ENCODE peak calls at places on chromosome 9, in five cellular contexts. T is thoracic aorta, H is mucosa of descending colon, C is lower lobe of right lung, A is uterus. P is an unnamed sample.

GRCh38 chr9:101705135-101705661 is 33.2 kb downstream of the GRIN3A start:
- DNase-seq in H (peak; percentile 81), A (no peak), C (peak; percentile 39), T (no peak), P (peak; percentile 19)

GRCh38 chr9:134618823-134619454 is 22.7 kb upstream of the COL5A1 start:
- DNase-seq in H (no peak), C (peak; percentile 20), A (peak; percentile 9), T (no peak), P (no peak)

GRCh38 chr9:98284754-98285153 is 29.3 kb upstream of the TBC1D2 start:
- DNase-seq in T (no peak), A (no peak), H (no peak), C (no peak), P (no peak)

GRCh38 chr9:85004818-85005413 is 335.4 kb downstream of the NTRK2 start:
- DNase-seq in C (no peak), A (no peak), H (no peak), T (no peak), P (no peak)

GRCh38 chr9:1514241-1514640 is 464.1 kb downstream of the DMRT2 start:
- DNase-seq in H (no peak), T (no peak), A (no peak), C (no peak), P (no peak)

GRCh38 chr9:96762562-96762961 is 15.3 kb downstream of the ZNF510 start:
- DNase-seq in C (no peak), A (no peak), T (no peak), H (no peak), P (no peak)

GRCh38 chr9:22817181-22817580 is 370.6 kb downstream of the DMRTA1 start:
- DNase-seq in T (no peak), A (no peak), H (no peak), C (no peak), P (no peak)

GRCh38 chr9:137167752-137168574 is 1.9 kb downstream of the LRRC26 start:
- DNase-seq in H (peak; percentile 76), T (no peak), C (no peak), A (no peak), P (no peak)

GRCh38 chr9:136875155-136875554 is 9.0 kb upstream of the EDF1 start:
- DNase-seq in T (no peak), C (no peak), A (no peak), H (no peak), P (no peak)

GRCh38 chr9:77514886-77515711 is 133.0 kb downstream of the GNA14 start:
- DNase-seq in A (peak; percentile 27), T (no peak), H (no peak), C (no peak), P (no peak)

GRCh38 chr9:73441890-73442818 is 290.5 kb downstream of the ANXA1 start:
- DNase-seq in A (no peak), T (no peak), C (no peak), H (no peak), P (no peak)

GRCh38 chr9:115213777-115214428 is 95.9 kb upstream of the TNC start:
- DNase-seq in H (no peak), A (peak; percentile 69), T (no peak), C (no peak), P (no peak)

GRCh38 chr9:7320139-7320538 is 479.4 kb downstream of the DMAC1 start:
- DNase-seq in T (no peak), H (no peak), C (no peak), A (peak; percentile 67), P (no peak)

GRCh38 chr9:99181621-99182020 is 40.1 kb downstream of the ALG2 start:
- DNase-seq in H (no peak), C (no peak), A (no peak), T (no peak), P (no peak)

GRCh38 chr9:125547383-125547782 is 159.6 kb downstream of the MAPKAP1 start:
- DNase-seq in H (no peak), T (no peak), C (no peak), A (no peak), P (no peak)

GRCh38 chr9:16870606-16871357 is at the start of gene BNC2:
- DNase-seq in T (no peak), H (peak; percentile 33), C (peak; percentile 62), A (peak; percentile 64), P (peak; percentile 49)

GRCh38 chr9:109447329-109448076 is 50.6 kb downstream of the PTPN3 start:
- DNase-seq in H (no peak), A (no peak), C (no peak), T (no peak), P (no peak)

GRCh38 chr9:112890106-112891081 is at the start of gene SLC46A2:
- DNase-seq in H (no peak), T (no peak), C (peak; percentile 86), A (no peak), P (peak; percentile 37)

DNA sequence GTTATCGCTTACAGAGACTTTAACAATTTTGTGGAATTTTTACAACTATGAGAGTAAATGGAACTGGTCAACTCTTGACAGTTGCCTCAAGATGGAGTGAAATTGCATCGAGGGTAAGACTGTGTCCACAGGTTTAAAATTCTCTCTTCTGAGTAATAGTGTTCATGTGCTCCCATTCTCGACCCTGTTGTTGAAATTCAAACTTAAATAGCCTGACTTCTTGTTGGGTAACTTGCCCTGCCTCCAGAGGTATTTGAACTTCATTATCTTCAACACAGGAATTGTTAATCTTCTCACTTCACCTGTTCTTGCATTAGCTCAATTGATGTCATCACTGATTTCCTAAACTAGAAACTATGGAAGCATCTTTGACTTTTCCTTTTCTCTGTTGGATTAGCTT is 77.5 kb downstream of the PIP5K1B start:
- DNase-seq in T (no peak), H (no peak), A (no peak), C (no peak), P (no peak)
- H3K4me1 ChIP-seq in T (peaks cover 64% of the 10 kb centered on the region), H (peaks cover 36% of the 10 kb centered on the region), A (peaks cover 8% of the 10 kb centered on the region), C (peaks cover 62% of the 10 kb centered on the region), P (peaks cover 86% of the 10 kb centered on the region)

GRCh38 chr9:124062172-124062571 is 50.6 kb downstream of the LHX2 start:
- DNase-seq in C (no peak), A (no peak), H (no peak), T (no peak), P (no peak)
- TF ChIP-seq CTCF in C (no peak), A (no peak), H (no peak), T (no peak), P (no peak)

GRCh38 chr9:94981661-94982060 is 255.2 kb downstream of the AOPEP start:
- DNase-seq in H (no peak), C (no peak), T (no peak), A (no peak), P (no peak)
- H3K4me3 ChIP-seq in H (no peak overlapping the region), C (no peak overlapping the region), T (no peak overlapping the region), A (no peak overlapping the region), P (no peak overlapping the region)

GRCh38 chr9:91231619-91232018 is 130.1 kb downstream of the AUH start:
- DNase-seq in A (no peak), H (no peak), T (no peak), C (no peak), P (no peak)

GRCh38 chr9:91239367-91240111 is 122.2 kb downstream of the AUH start:
- DNase-seq in A (no peak), T (no peak), H (no peak), C (no peak), P (no peak)

DNA sequence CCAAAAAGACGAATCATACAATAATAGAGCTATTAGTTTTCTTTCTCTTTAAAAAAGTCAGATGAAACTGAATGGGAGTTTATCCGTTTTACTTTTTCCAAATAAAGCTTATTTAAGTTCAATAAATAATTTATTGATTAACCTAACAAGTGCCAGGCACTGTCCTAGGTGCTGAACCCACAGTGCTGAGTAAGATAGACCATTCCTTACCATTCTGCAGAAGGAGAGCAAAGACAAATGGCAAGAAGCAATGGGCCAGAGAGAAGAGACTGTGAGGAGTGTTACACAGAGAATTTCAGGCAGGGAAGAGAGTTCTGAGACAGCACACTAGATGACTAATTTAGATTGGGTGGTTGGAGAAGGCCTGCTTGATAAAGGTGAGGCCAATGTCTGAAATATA is 127.2 kb downstream of the AUH start:
- DNase-seq in C (no peak), H (no peak), A (no peak), T (no peak), P (no peak)
- H3K4me1 ChIP-seq in C (no peaks in the 10 kb centered on the region), H (no peaks in the 10 kb centered on the region), A (no peaks in the 10 kb centered on the region), T (no peaks in the 10 kb centered on the region), P (no peaks in the 10 kb centered on the region)

DNA sequence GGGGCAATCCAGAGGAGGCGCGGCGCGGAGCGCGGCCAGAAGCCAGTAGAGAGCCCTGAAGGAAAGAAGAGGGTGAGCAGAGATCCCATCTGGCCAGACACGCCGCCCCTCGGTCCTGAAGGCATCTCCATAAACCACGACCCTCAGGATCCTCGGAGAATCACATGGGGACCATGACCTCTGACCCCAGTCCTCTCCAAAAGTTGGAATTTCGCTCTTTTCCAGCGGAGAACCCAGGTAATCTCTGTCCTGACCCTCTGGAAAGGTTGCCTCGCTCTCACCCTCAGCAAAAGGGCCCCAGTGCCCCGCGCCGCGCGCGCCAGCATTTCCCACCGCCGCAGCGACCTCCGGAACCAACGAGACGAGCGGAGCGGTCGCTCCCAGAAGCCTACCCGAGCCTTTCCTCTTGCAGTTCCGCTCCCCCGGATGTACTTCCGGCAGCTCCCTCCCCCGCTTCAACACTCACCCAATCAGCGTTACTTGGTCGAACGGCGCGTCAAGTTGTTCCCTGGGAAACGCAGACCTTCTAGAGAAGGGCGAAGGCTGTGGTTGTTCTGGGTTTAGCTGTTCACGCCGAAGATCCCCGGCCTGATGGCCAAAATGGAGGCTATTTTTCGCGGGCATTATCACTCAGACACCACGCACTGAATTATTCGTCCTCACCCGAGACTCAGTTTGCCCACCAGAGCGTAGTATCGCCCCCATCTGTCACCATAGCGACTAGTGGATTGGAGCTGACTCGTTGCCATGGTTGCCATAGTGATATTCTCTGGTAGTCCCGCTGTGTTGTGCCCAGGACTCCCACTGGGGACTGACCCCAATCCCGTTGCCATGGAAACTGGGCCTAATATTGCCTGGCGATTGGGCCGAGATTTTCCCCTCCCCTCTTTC is at the start of gene STOML2:
- DNase-seq in C (peak; percentile 96), H (peak; percentile 95), T (peak; percentile 89), A (peak; percentile 96), P (peak; percentile 94)
- TF ChIP-seq CTCF in C (no peak), H (no peak), T (no peak), A (peak; percentile 48), P (no peak)

DNA sequence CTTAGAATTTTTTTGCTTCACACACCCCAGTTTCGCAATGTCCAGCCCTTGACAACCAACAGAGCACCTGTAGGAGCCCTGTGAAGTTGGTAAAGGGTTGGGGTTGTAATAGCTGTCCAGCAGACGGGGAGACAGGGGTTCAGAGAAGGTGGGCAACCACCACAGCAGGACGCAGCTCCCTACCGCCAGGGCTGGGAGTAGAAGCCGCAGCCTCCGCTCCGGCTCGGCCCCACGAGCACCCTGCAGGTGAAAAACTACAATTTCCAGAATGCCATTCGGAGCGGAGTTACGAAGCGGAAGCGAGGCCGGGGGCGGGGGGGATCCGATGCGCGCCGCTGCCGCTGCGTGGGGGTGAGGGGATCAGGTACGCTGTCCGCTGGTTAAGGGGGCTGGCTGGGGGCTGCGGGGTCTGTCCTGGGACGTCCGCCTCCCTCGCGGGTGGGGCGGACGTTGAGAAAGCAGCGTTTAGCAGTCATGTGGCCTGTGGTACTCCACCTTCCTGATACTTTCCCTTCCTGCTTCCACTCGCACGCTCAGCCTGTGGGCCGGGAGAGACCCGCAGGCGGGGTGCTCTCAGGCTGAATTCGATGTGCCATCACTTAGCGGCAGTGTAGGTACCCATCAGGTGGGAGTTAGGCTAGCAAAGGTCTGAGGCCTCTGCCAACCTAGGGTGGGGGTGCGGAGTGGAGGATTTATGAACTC is at the start of gene TRMT10B:
- DNase-seq in T (no peak), C (peak; percentile 78), H (peak; percentile 75), A (peak; percentile 62), P (peak; percentile 70)
- H3K4me3 ChIP-seq in T (peak within 1 kb of the TSS; percentile 96), C (peak within 1 kb of the TSS; percentile 84), H (peak within 1 kb of the TSS; percentile 44), A (peak within 1 kb of the TSS; percentile 97), P (peak within 1 kb of the TSS; percentile 82)

GRCh38 chr9:129384138-129384886 is 206.3 kb upstream of the IER5L start:
- DNase-seq in H (peak; percentile 32), T (no peak), C (no peak), A (no peak), P (no peak)
- H3K4me1 ChIP-seq in H (peaks cover 11% of the 10 kb centered on the region), T (peaks cover 19% of the 10 kb centered on the region), C (peaks cover 26% of the 10 kb centered on the region), A (no peaks in the 10 kb centered on the region), P (peaks cover 21% of the 10 kb centered on the region)

P was measured in left ventricle myocardium inferior.